ENCODE peak calls at places on chromosome 21, in six cellular contexts. V is B cell, E is AG04449, A is left ventricle myocardium inferior, S is vagina, C is gastrocnemius medialis. P is an unnamed sample.

GRCh38 chr21:38067086-38067739 is 151.0 kb upstream of the KCNJ6 start:
- DNase-seq in A (no peak), S (no peak), E (no peak), C (peak), V (no peak), P (no peak)

GRCh38 chr21:37041706-37042271 is 31.1 kb downstream of the PIGP start:
- DNase-seq in S (no peak), E (no peak), V (no peak), C (no peak), A (no peak), P (no peak)

GRCh38 chr21:37072988-37073416 is at the start of the genes PIGP and TTC3:
- DNase-seq in S (peak), C (peak), V (peak), A (peak), E (no peak), P (peak)

GRCh38 chr21:43608225-43608624 is 51.1 kb downstream of the HSF2BP start:
- DNase-seq in E (no peak), A (no peak), C (no peak), V (no peak), S (no peak), P (no peak)

GRCh38 chr21:38468989-38469388 is 29.3 kb downstream of the ERG start:
- DNase-seq in E (no peak), C (no peak), A (no peak), V (no peak), S (no peak), P (no peak)

GRCh38 chr21:43277481-43278351 is 108.9 kb downstream of the CRYAA start:
- DNase-seq in C (no peak), E (no peak), A (peak), V (no peak), S (no peak), P (no peak)

GRCh38 chr21:42315296-42315891 is at the start of gene TFF3:
- DNase-seq in A (no peak), V (no peak), C (no peak), E (no peak), S (no peak), P (no peak)

GRCh38 chr21:25005388-25005787 is 601.9 kb downstream of the MRPL39 start:
- DNase-seq in C (no peak), V (no peak), A (no peak), E (no peak), S (no peak), P (no peak)

GRCh38 chr21:37227071-37228002 is 39.8 kb downstream of the VPS26C start:
- DNase-seq in V (no peak), S (peak), A (no peak), C (no peak), E (no peak), P (no peak)

GRCh38 chr21:33202464-33203363 is 27.0 kb upstream of the IFNAR2 start:
- DNase-seq in A (no peak), E (no peak), V (no peak), S (no peak), C (no peak), P (peak)
- TF ChIP-seq CTCF in A (no peak), E (no peak), V (no peak), S (no peak), C (no peak), P (peak)

DNA sequence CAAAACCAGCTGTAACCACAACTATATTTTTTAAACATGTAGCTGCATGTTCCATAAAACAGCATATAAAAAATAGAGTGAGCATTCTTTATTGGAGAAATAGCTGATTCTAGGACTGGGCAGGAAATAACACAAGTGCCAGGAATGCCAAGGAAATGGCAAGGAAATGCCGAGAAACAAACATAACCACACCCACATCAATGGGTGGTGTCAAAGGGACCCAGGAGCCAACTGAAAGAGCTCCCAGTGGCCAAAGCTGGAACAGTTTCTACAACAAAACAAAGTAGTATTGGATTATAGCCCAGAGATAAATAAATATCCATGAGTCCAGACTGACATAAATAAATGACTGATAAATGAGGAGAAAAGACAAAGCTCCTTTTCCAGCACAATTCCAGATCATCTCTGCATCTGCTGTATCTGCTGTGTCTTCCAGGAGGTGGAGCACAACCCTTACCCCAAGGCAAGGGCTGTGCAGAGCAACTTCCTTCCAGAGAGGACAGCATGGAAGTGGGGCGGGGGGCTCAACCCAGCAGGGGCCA is 28.1 kb downstream of the ADARB1 start:
- DNase-seq in V (no peak), C (no peak), S (no peak), A (no peak), E (no peak), P (no peak)
- TF ChIP-seq CTCF in V (peak), C (peak), S (no peak), A (peak), E (peak), P (peak)

GRCh38 chr21:28754862-28755261 is 237.8 kb downstream of the LTN1 start:
- DNase-seq in E (no peak), C (no peak), A (no peak), S (no peak), V (no peak), P (no peak)
- TF ChIP-seq CTCF in E (no peak), C (no peak), A (no peak), S (no peak), V (no peak), P (no peak)

GRCh38 chr21:31566061-31566460 is 93.4 kb upstream of the SOD1 start:
- DNase-seq in E (no peak), A (no peak), S (no peak), V (no peak), C (no peak), P (no peak)
- TF ChIP-seq CTCF in E (no peak), A (no peak), S (no peak), V (no peak), C (no peak), P (no peak)

GRCh38 chr21:45288441-45288841 is 746 bp upstream of the POFUT2 start:
- DNase-seq in C (no peak), E (no peak), A (no peak), S (peak), V (no peak), P (no peak)
- TF ChIP-seq CTCF in C (no peak), E (no peak), A (no peak), S (no peak), V (no peak), P (no peak)

GRCh38 chr21:44800971-44801467 is 601 bp downstream of the UBE2G2 start:
- DNase-seq in V (peak), S (no peak), A (no peak), C (no peak), E (no peak), P (no peak)

GRCh38 chr21:44797775-44798174 is 3.8 kb downstream of the UBE2G2 start:
- DNase-seq in S (no peak), V (no peak), A (no peak), C (no peak), E (no peak), P (no peak)

GRCh38 chr21:44802396-44803153 is 955 bp upstream of the UBE2G2 start:
- DNase-seq in C (no peak), A (no peak), E (no peak), V (no peak), S (no peak), P (no peak)

GRCh38 chr21:44801468-44802395 is at the start of gene UBE2G2:
- DNase-seq in V (peak), C (peak), S (no peak), E (no peak), A (peak), P (peak)

DNA sequence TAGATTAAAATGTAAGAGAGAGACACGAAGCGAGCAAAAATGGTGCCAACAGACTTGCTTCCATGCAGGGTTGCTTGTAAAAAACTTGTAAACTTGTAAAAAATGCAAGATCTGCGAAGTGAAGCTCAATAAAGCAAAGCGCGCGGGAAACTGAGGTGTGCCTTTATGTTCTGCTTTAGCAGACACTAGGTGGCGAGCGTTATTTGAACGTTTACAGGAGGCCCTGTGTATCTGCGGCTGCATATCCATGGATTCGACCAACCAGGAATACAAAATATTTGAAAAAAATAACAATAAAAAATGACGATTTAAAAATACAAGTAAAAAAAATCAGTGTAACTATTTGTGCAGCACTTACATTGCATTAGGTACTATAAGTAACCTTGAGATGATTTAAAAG is 1.5 kb downstream of the UBE2G2 start:
- DNase-seq in A (no peak), V (no peak), E (no peak), C (no peak), S (no peak), P (no peak)
- TF ChIP-seq CTCF in A (peak), V (no peak), E (peak), C (no peak), S (no peak), P (no peak)

DNA sequence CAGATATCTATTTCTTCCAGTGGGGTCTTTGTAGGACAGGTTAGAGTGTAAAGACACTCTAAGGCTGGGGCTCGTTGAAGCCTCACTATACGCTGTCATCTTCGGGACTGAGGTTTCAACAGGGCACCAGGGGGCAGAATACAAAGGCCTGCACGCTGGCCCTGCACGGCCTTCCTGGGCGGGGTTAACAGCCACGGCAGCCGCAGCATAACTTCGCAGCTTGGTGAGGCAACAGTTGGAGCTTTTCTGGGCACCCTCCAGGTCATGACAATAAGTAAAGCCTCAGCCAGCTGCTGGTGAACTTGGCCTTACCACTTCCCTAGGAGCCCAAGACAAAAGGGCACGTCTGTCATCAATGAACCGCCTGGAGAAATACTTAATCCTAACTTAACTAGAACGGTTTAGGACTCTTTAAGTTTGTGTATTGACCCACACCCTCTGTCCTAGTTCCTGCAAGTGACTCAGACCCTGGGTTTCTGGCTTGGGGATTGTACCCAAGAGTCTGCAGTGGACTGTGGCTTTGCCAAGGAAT is 2.3 kb upstream of the RUNX1 start:
- DNase-seq in C (peak), S (no peak), A (peak), E (no peak), V (peak), P (peak)
- TF ChIP-seq CTCF in C (peak), S (no peak), A (peak), E (peak), V (peak), P (peak)

GRCh38 chr21:16377120-16377658 is 647.4 kb downstream of the USP25 start:
- DNase-seq in S (no peak), V (no peak), E (no peak), A (no peak), C (no peak), P (no peak)

GRCh38 chr21:16376673-16377072 is 646.9 kb downstream of the USP25 start:
- DNase-seq in A (no peak), V (no peak), E (no peak), S (no peak), C (no peak), P (no peak)

GRCh38 chr21:16377857-16378256 is 648.1 kb downstream of the USP25 start:
- DNase-seq in S (no peak), E (no peak), A (no peak), V (no peak), C (no peak), P (no peak)

DNA sequence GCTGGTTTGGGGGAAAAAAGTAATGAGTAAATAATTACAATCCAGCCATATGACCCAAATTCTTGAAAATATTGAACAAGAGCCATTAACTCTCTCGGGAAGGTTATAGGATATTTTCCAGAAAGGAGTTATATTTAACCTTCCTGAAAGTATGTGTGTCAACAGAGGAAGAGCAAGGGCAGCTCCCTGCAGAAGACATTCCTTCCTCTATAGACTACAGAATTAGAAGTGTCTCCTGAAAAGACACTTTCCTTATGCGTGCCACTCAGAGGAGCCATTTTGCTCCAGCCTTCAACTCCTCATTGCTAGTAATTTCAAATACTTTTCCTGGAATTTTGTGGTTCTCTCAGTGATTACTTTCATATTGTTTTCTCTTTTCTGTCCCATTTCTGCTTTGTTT is 648.8 kb downstream of the USP25 start:
- DNase-seq in C (no peak), V (no peak), A (no peak), S (no peak), E (no peak), P (no peak)
- TF ChIP-seq CTCF in C (no peak), V (no peak), A (no peak), S (no peak), E (no peak), P (no peak)

P was measured in CD14-positive monocyte.